ENCODE peak calls at places on chromosomes 6 and 20, in six cellular contexts. G, C, I, M, P and Q are unnamed samples.

GRCh38 chr20:5657190-5657872 is 92.9 kb upstream of the SHLD1 start:
- DNase-seq in I (no peak), M (no peak), G (no peak), P (no peak), C (no peak), Q (no peak)

GRCh38 chr6:95768539-95768938 is 191.2 kb downstream of the MANEA start:
- DNase-seq in I (no peak), G (no peak), C (no peak), M (peak; percentile 21), P (peak; percentile 77), Q (no peak)

GRCh38 chr6:112827793-112828192 is 480.7 kb downstream of the RFPL4B start:
- DNase-seq in G (no peak), P (no peak), M (no peak), I (no peak), C (no peak), Q (no peak)

GRCh38 chr20:59013959-59014608 is 5.1 kb upstream of the TUBB1 start:
- DNase-seq in M (no peak), C (no peak), G (peak; percentile 24), P (no peak), I (no peak), Q (no peak)

GRCh38 chr6:68901044-68901443 is 266.0 kb downstream of the ADGRB3 start:
- DNase-seq in G (no peak), P (no peak), M (no peak), I (no peak), C (no peak), Q (no peak)

GRCh38 chr6:131215212-131215611 is 79.9 kb downstream of the AKAP7 start:
- DNase-seq in M (no peak), G (no peak), I (no peak), C (no peak), P (no peak), Q (no peak)

GRCh38 chr20:35576816-35577215 is 34.9 kb downstream of the ERGIC3 start:
- DNase-seq in C (no peak), M (no peak), P (no peak), I (no peak), G (no peak), Q (no peak)

GRCh38 chr6:115004982-115005381 is 662.2 kb upstream of the HS3ST5 start:
- DNase-seq in P (peak; percentile 22), I (no peak), G (no peak), M (no peak), C (no peak), Q (no peak)

GRCh38 chr20:49961413-49961812 is 21.4 kb upstream of the SNAI1 start:
- DNase-seq in G (no peak), M (no peak), I (no peak), C (no peak), P (no peak), Q (no peak)

GRCh38 chr6:150196942-150197745 is 54.3 kb downstream of the PPP1R14C start:
- DNase-seq in M (no peak), C (no peak), G (no peak), I (no peak), P (no peak), Q (no peak)

GRCh38 chr6:81486234-81486633 is 266.2 kb downstream of the TENT5A start:
- DNase-seq in M (no peak), G (no peak), I (no peak), C (no peak), P (no peak), Q (no peak)

GRCh38 chr6:154994881-154995240 is 254 bp upstream of the TIAM2 start:
- DNase-seq in P (no peak), G (no peak), C (no peak), I (no peak), M (no peak), Q (no peak)

GRCh38 chr6:157556671-157557430 is 175.9 kb downstream of the ZDHHC14 start:
- DNase-seq in G (no peak), M (no peak), P (no peak), I (no peak), C (no peak), Q (no peak)